ENCODE peak calls at places on chromosomes 7 and 10, in nine cellular contexts. One of them, this sample, is unnamed.

GRCh38 chr7:134567368-134567767 is 18.5 kb downstream of the AKR1B15 start:
- DNase-seq in left lung: no peak
- DNase-seq in OCI-LY7: no peak
- DNase-seq in PC-3: no peak
- DNase-seq in ovary: no peak
- DNase-seq in tibial artery: no peak
- DNase-seq in astrocyte: peak; percentile 8
- DNase-seq in sigmoid colon: no peak
- DNase-seq in fibroblast of lung: peak; percentile 19
- DNase-seq in this sample: no peak

GRCh38 chr7:70881470-70881869 is 250.5 kb upstream of the GALNT17 start:
- DNase-seq in left lung: no peak
- DNase-seq in OCI-LY7: no peak
- DNase-seq in PC-3: no peak
- DNase-seq in ovary: no peak
- DNase-seq in tibial artery: no peak
- DNase-seq in astrocyte: no peak
- DNase-seq in sigmoid colon: no peak
- DNase-seq in fibroblast of lung: no peak
- DNase-seq in this sample: no peak

GRCh38 chr10:75613685-75614587 is 182.5 kb downstream of the LRMDA start:
- DNase-seq in left lung: no peak
- DNase-seq in OCI-LY7: no peak
- DNase-seq in PC-3: no peak
- DNase-seq in ovary: no peak
- DNase-seq in tibial artery: no peak
- DNase-seq in astrocyte: peak; percentile 45
- DNase-seq in sigmoid colon: no peak
- DNase-seq in fibroblast of lung: peak; percentile 52
- DNase-seq in this sample: no peak

GRCh38 chr10:104235801-104236200 is 3.6 kb upstream of the CFAP43 start:
- DNase-seq in left lung: no peak
- DNase-seq in OCI-LY7: no peak
- DNase-seq in PC-3: no peak
- DNase-seq in ovary: no peak
- DNase-seq in tibial artery: no peak
- DNase-seq in astrocyte: no peak
- DNase-seq in sigmoid colon: no peak
- DNase-seq in fibroblast of lung: no peak
- DNase-seq in this sample: no peak

GRCh38 chr10:33271969-33272583 is 62.4 kb downstream of the NRP1 start:
- DNase-seq in left lung: no peak
- DNase-seq in OCI-LY7: no peak
- DNase-seq in PC-3: peak; percentile 86
- DNase-seq in ovary: no peak
- DNase-seq in tibial artery: no peak
- DNase-seq in astrocyte: no peak
- DNase-seq in sigmoid colon: no peak
- DNase-seq in fibroblast of lung: peak; percentile 36
- DNase-seq in this sample: no peak

GRCh38 chr7:47380325-47381131 is 201.4 kb downstream of the TNS3 start:
- DNase-seq in left lung: no peak
- DNase-seq in OCI-LY7: no peak
- DNase-seq in PC-3: peak; percentile 33
- DNase-seq in ovary: no peak
- DNase-seq in tibial artery: peak; percentile 48
- DNase-seq in astrocyte: peak; percentile 85
- DNase-seq in sigmoid colon: peak; percentile 20
- DNase-seq in fibroblast of lung: peak; percentile 90
- DNase-seq in this sample: no peak

GRCh38 chr7:96303105-96303685 is 18.7 kb downstream of the SLC25A13 start:
- DNase-seq in left lung: no peak
- DNase-seq in OCI-LY7: no peak
- DNase-seq in PC-3: peak; percentile 62
- DNase-seq in ovary: no peak
- DNase-seq in tibial artery: no peak
- DNase-seq in astrocyte: peak; percentile 89
- DNase-seq in sigmoid colon: no peak
- DNase-seq in fibroblast of lung: peak; percentile 89
- DNase-seq in this sample: no peak

GRCh38 chr10:14838582-14839304 is 637 bp downstream of the HSPA14 start:
- DNase-seq in left lung: peak; percentile 87
- DNase-seq in OCI-LY7: peak; percentile 57
- DNase-seq in PC-3: no peak
- DNase-seq in ovary: peak; percentile 64
- DNase-seq in tibial artery: peak; percentile 70
- DNase-seq in astrocyte: peak; percentile 19
- DNase-seq in sigmoid colon: peak; percentile 72
- DNase-seq in fibroblast of lung: peak; percentile 29
- DNase-seq in this sample: no peak

GRCh38 chr7:117941138-117941810 is 68.0 kb upstream of the CTTNBP2 start:
- DNase-seq in left lung: no peak
- DNase-seq in OCI-LY7: no peak
- DNase-seq in PC-3: no peak
- DNase-seq in ovary: no peak
- DNase-seq in tibial artery: no peak
- DNase-seq in astrocyte: no peak
- DNase-seq in sigmoid colon: no peak
- DNase-seq in fibroblast of lung: no peak
- DNase-seq in this sample: no peak
- TF ChIP-seq CTCF in left lung: no peak
- TF ChIP-seq CTCF in OCI-LY7: no peak
- TF ChIP-seq CTCF in PC-3: no peak
- TF ChIP-seq CTCF in ovary: no peak
- TF ChIP-seq CTCF in tibial artery: no peak
- TF ChIP-seq CTCF in astrocyte: no peak
- TF ChIP-seq CTCF in sigmoid colon: no peak
- TF ChIP-seq CTCF in fibroblast of lung: no peak
- TF ChIP-seq CTCF in this sample: no peak

GRCh38 chr7:1056006-1056784 is 11.8 kb downstream of the GPR146 start:
- DNase-seq in left lung: peak; percentile 87
- DNase-seq in OCI-LY7: peak; percentile 36
- DNase-seq in PC-3: no peak
- DNase-seq in ovary: no peak
- DNase-seq in tibial artery: no peak
- DNase-seq in astrocyte: no peak
- DNase-seq in sigmoid colon: no peak
- DNase-seq in fibroblast of lung: no peak
- DNase-seq in this sample: no peak

GRCh38 chr7:1054438-1055083 is 10.2 kb downstream of the GPR146 start:
- DNase-seq in left lung: peak; percentile 78
- DNase-seq in OCI-LY7: no peak
- DNase-seq in PC-3: no peak
- DNase-seq in ovary: no peak
- DNase-seq in tibial artery: no peak
- DNase-seq in astrocyte: no peak
- DNase-seq in sigmoid colon: peak; percentile 86
- DNase-seq in fibroblast of lung: no peak
- DNase-seq in this sample: no peak

GRCh38 chr7:1053816-1054370 is 9.5 kb downstream of the GPR146 start:
- DNase-seq in left lung: peak; percentile 28
- DNase-seq in OCI-LY7: no peak
- DNase-seq in PC-3: no peak
- DNase-seq in ovary: no peak
- DNase-seq in tibial artery: no peak
- DNase-seq in astrocyte: no peak
- DNase-seq in sigmoid colon: no peak
- DNase-seq in fibroblast of lung: no peak
- DNase-seq in this sample: no peak

GRCh38 chr7:1055491-1056005 is 11.2 kb downstream of the GPR146 start:
- DNase-seq in left lung: peak; percentile 70
- DNase-seq in OCI-LY7: no peak
- DNase-seq in PC-3: no peak
- DNase-seq in ovary: no peak
- DNase-seq in tibial artery: no peak
- DNase-seq in astrocyte: no peak
- DNase-seq in sigmoid colon: no peak
- DNase-seq in fibroblast of lung: no peak
- DNase-seq in this sample: no peak

GRCh38 chr7:1055084-1055450 is 10.7 kb downstream of the GPR146 start:
- DNase-seq in left lung: peak; percentile 89
- DNase-seq in OCI-LY7: no peak
- DNase-seq in PC-3: no peak
- DNase-seq in ovary: peak; percentile 93
- DNase-seq in tibial artery: peak; percentile 83
- DNase-seq in astrocyte: no peak
- DNase-seq in sigmoid colon: peak; percentile 94
- DNase-seq in fibroblast of lung: no peak
- DNase-seq in this sample: no peak
- H3K4me3 ChIP-seq in left lung: peak overlapping the region; percentile 40
- H3K4me3 ChIP-seq in OCI-LY7: no peak overlapping the region
- H3K4me3 ChIP-seq in PC-3: no peak overlapping the region
- H3K4me3 ChIP-seq in ovary: peak overlapping the region; percentile 33
- H3K4me3 ChIP-seq in tibial artery: peak overlapping the region; percentile 35
- H3K4me3 ChIP-seq in astrocyte: no peak overlapping the region
- H3K4me3 ChIP-seq in sigmoid colon: peak overlapping the region; percentile 44
- H3K4me3 ChIP-seq in fibroblast of lung: no peak overlapping the region
- H3K4me3 ChIP-seq in this sample: no peak overlapping the region

GRCh38 chr10:78025685-78026364 is 3.5 kb downstream of the POLR3A start:
- DNase-seq in left lung: no peak
- DNase-seq in OCI-LY7: no peak
- DNase-seq in PC-3: peak; percentile 100
- DNase-seq in ovary: no peak
- DNase-seq in tibial artery: no peak
- DNase-seq in astrocyte: peak; percentile 59
- DNase-seq in sigmoid colon: no peak
- DNase-seq in fibroblast of lung: peak; percentile 72
- DNase-seq in this sample: no peak
- H3K36me3 ChIP-seq in left lung: no peaks in the 10 kb centered on the region
- H3K36me3 ChIP-seq in OCI-LY7: peaks cover 72% of the 10 kb centered on the region
- H3K36me3 ChIP-seq in PC-3: peaks cover 44% of the 10 kb centered on the region
- H3K36me3 ChIP-seq in ovary: no peaks in the 10 kb centered on the region
- H3K36me3 ChIP-seq in tibial artery: peaks cover 52% of the 10 kb centered on the region
- H3K36me3 ChIP-seq in astrocyte: peaks cover 40% of the 10 kb centered on the region
- H3K36me3 ChIP-seq in sigmoid colon: peaks cover 45% of the 10 kb centered on the region
- H3K36me3 ChIP-seq in fibroblast of lung: peaks cover 19% of the 10 kb centered on the region
- H3K36me3 ChIP-seq in this sample: peaks cover 16% of the 10 kb centered on the region

DNA sequence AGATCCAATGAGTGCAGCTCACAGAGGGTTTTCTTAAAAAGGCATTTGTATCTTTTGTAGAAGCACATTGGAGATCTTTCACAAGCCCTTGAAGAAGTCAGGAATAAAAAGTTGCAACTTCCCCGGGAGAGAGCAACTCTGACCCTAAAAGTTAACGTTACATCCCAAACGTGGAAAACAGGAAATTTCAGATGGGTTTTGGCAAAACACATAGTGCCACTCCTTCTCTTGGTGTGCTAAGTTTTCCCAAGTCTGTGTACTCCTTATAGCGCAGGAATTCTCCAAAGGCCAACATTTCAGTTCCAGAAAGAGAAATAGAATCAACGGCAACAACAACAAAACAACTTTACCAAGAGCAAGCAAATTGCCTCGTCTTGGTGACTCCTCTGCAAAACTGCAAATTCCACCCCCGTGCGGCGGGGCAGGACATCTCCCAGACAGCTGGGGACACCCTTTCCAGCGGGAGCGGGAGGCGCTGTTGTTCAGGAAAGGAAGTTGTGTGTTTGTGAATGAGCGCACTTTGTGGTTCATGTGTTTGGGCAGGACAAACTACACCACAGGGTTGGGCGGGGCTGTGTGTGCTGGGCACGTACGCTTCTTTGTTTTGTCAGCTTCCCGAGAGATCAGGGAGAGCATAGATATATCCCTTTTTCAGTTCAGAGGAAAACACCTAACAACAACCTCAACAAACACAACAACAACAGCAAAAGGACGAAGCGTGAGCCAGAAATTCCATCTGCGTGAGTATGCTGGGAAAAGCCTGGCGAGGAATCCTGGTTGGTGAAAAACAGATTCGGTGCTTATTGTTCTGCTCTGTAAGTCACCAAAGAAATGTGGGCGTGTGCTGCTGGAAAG is 294.7 kb upstream of the PITRM1 start:
- DNase-seq in left lung: peak; percentile 85
- DNase-seq in OCI-LY7: no peak
- DNase-seq in PC-3: peak; percentile 86
- DNase-seq in ovary: peak; percentile 71
- DNase-seq in tibial artery: peak; percentile 89
- DNase-seq in astrocyte: peak; percentile 99
- DNase-seq in sigmoid colon: peak; percentile 88
- DNase-seq in fibroblast of lung: peak; percentile 99
- DNase-seq in this sample: peak; percentile 96
- TF ChIP-seq CTCF in left lung: peak; percentile 12
- TF ChIP-seq CTCF in OCI-LY7: no peak
- TF ChIP-seq CTCF in PC-3: peak; percentile 77
- TF ChIP-seq CTCF in ovary: no peak
- TF ChIP-seq CTCF in tibial artery: peak; percentile 28
- TF ChIP-seq CTCF in astrocyte: peak; percentile 58
- TF ChIP-seq CTCF in sigmoid colon: no peak
- TF ChIP-seq CTCF in fibroblast of lung: peak; percentile 42
- TF ChIP-seq CTCF in this sample: peak; percentile 55

GRCh38 chr7:43460733-43461348 is 122.1 kb upstream of the STK17A start:
- DNase-seq in left lung: no peak
- DNase-seq in OCI-LY7: no peak
- DNase-seq in PC-3: no peak
- DNase-seq in ovary: no peak
- DNase-seq in tibial artery: no peak
- DNase-seq in astrocyte: no peak
- DNase-seq in sigmoid colon: no peak
- DNase-seq in fibroblast of lung: no peak
- DNase-seq in this sample: no peak

GRCh38 chr7:43461349-43462024 is 121.4 kb upstream of the STK17A start:
- DNase-seq in left lung: no peak
- DNase-seq in OCI-LY7: no peak
- DNase-seq in PC-3: no peak
- DNase-seq in ovary: no peak
- DNase-seq in tibial artery: no peak
- DNase-seq in astrocyte: no peak
- DNase-seq in sigmoid colon: no peak
- DNase-seq in fibroblast of lung: no peak
- DNase-seq in this sample: no peak

GRCh38 chr7:43456200-43456599 is 126.7 kb upstream of the STK17A start:
- DNase-seq in left lung: no peak
- DNase-seq in OCI-LY7: no peak
- DNase-seq in PC-3: no peak
- DNase-seq in ovary: no peak
- DNase-seq in tibial artery: no peak
- DNase-seq in astrocyte: no peak
- DNase-seq in sigmoid colon: no peak
- DNase-seq in fibroblast of lung: peak; percentile 11
- DNase-seq in this sample: no peak

GRCh38 chr7:43458746-43459337 is 124.1 kb upstream of the STK17A start:
- DNase-seq in left lung: no peak
- DNase-seq in OCI-LY7: no peak
- DNase-seq in PC-3: no peak
- DNase-seq in ovary: no peak
- DNase-seq in tibial artery: no peak
- DNase-seq in astrocyte: no peak
- DNase-seq in sigmoid colon: no peak
- DNase-seq in fibroblast of lung: no peak
- DNase-seq in this sample: no peak

DNA sequence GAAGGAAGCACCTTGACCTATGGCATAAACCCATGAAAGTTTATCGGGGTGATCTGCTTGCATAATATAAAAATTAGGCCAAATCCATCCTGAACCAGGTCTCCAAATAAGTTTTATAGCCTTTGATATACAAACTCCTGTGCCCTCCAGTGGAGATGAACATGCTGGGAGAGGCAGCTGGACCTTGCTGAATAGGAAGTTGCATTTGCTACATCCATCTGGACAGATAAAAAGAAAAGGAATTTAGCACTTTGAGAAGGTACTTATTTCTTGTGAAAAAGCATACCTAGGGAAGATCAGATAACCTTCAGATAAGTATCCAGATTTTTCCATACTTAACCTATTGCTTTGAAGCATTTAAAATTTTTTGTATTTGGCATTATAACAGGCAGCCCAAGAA is 124.6 kb upstream of the STK17A start:
- DNase-seq in left lung: no peak
- DNase-seq in OCI-LY7: no peak
- DNase-seq in PC-3: no peak
- DNase-seq in ovary: no peak
- DNase-seq in tibial artery: no peak
- DNase-seq in astrocyte: no peak
- DNase-seq in sigmoid colon: no peak
- DNase-seq in fibroblast of lung: no peak
- DNase-seq in this sample: no peak
- H3K4me3 ChIP-seq in left lung: no peak overlapping the region
- H3K4me3 ChIP-seq in OCI-LY7: no peak overlapping the region
- H3K4me3 ChIP-seq in PC-3: no peak overlapping the region
- H3K4me3 ChIP-seq in ovary: no peak overlapping the region
- H3K4me3 ChIP-seq in tibial artery: no peak overlapping the region
- H3K4me3 ChIP-seq in astrocyte: no peak overlapping the region
- H3K4me3 ChIP-seq in sigmoid colon: no peak overlapping the region
- H3K4me3 ChIP-seq in fibroblast of lung: no peak overlapping the region
- H3K4me3 ChIP-seq in this sample: no peak overlapping the region